ENCODE peak calls at places on chromosomes 1 and 21, in five cellular contexts. One of them, this sample, is unnamed.

GRCh38 chr1:205670611-205671430 is 9.5 kb downstream of the SLC45A3 start:
- DNase-seq in prostate gland: no peak
- DNase-seq in HAP-1: peak
- DNase-seq in cardiac fibroblast: no peak
- DNase-seq in Peyer's patch: no peak
- DNase-seq in this sample: no peak

GRCh38 chr1:22154626-22155025 is 11.7 kb upstream of the WNT4 start:
- DNase-seq in Peyer's patch: no peak
- DNase-seq in prostate gland: no peak
- DNase-seq in cardiac fibroblast: no peak
- DNase-seq in HAP-1: no peak
- DNase-seq in this sample: no peak

GRCh38 chr1:218524526-218524925 is 179.4 kb downstream of the TGFB2 start:
- DNase-seq in Peyer's patch: no peak
- DNase-seq in cardiac fibroblast: peak
- DNase-seq in HAP-1: no peak
- DNase-seq in prostate gland: no peak
- DNase-seq in this sample: no peak

GRCh38 chr1:224544711-224545110 is 71.4 kb upstream of the CNIH3 start:
- DNase-seq in HAP-1: no peak
- DNase-seq in Peyer's patch: no peak
- DNase-seq in prostate gland: no peak
- DNase-seq in cardiac fibroblast: no peak
- DNase-seq in this sample: no peak

GRCh38 chr1:216923601-216924000 is 200.4 kb upstream of the ESRRG start:
- DNase-seq in cardiac fibroblast: no peak
- DNase-seq in Peyer's patch: no peak
- DNase-seq in HAP-1: no peak
- DNase-seq in prostate gland: no peak
- DNase-seq in this sample: no peak

GRCh38 chr1:166170075-166170474 is 3.3 kb upstream of the FAM78B start:
- DNase-seq in cardiac fibroblast: no peak
- DNase-seq in HAP-1: no peak
- DNase-seq in Peyer's patch: no peak
- DNase-seq in prostate gland: no peak
- DNase-seq in this sample: no peak

GRCh38 chr1:53576381-53576801 is 117.2 kb downstream of the DMRTB1 start:
- DNase-seq in prostate gland: no peak
- DNase-seq in Peyer's patch: no peak
- DNase-seq in HAP-1: no peak
- DNase-seq in cardiac fibroblast: no peak
- DNase-seq in this sample: no peak

GRCh38 chr1:28170036-28170596 is 6.4 kb downstream of the PTAFR start:
- DNase-seq in Peyer's patch: no peak
- DNase-seq in HAP-1: no peak
- DNase-seq in cardiac fibroblast: no peak
- DNase-seq in prostate gland: no peak
- DNase-seq in this sample: no peak

GRCh38 chr1:116506132-116507004 is 64.5 kb downstream of the CD58 start:
- DNase-seq in Peyer's patch: no peak
- DNase-seq in prostate gland: no peak
- DNase-seq in cardiac fibroblast: no peak
- DNase-seq in HAP-1: no peak
- DNase-seq in this sample: no peak

GRCh38 chr21:42393443-42393950 is 2.4 kb downstream of the TMPRSS3 start:
- DNase-seq in cardiac fibroblast: no peak
- DNase-seq in Peyer's patch: no peak
- DNase-seq in prostate gland: no peak
- DNase-seq in HAP-1: no peak
- DNase-seq in this sample: no peak

GRCh38 chr1:87074001-87074795 is 159.8 kb downstream of the HS2ST1 start:
- DNase-seq in Peyer's patch: no peak
- DNase-seq in prostate gland: no peak
- DNase-seq in cardiac fibroblast: peak
- DNase-seq in HAP-1: peak
- DNase-seq in this sample: no peak

GRCh38 chr1:1630965-1631792 is 794 bp upstream of the MMP23B start:
- DNase-seq in prostate gland: no peak
- DNase-seq in HAP-1: no peak
- DNase-seq in Peyer's patch: no peak
- DNase-seq in cardiac fibroblast: peak
- DNase-seq in this sample: no peak

GRCh38 chr1:212225871-212226302 is 59.3 kb upstream of the PPP2R5A start:
- DNase-seq in HAP-1: no peak
- DNase-seq in cardiac fibroblast: no peak
- DNase-seq in prostate gland: no peak
- DNase-seq in Peyer's patch: no peak
- DNase-seq in this sample: no peak

GRCh38 chr1:66540434-66541032 is 6.6 kb downstream of the SGIP1 start:
- DNase-seq in HAP-1: peak
- DNase-seq in cardiac fibroblast: peak
- DNase-seq in prostate gland: no peak
- DNase-seq in Peyer's patch: no peak
- DNase-seq in this sample: peak

GRCh38 chr1:79711001-79711431 is 704.5 kb upstream of the ADGRL4 start:
- DNase-seq in prostate gland: no peak
- DNase-seq in Peyer's patch: no peak
- DNase-seq in cardiac fibroblast: peak
- DNase-seq in HAP-1: no peak
- DNase-seq in this sample: peak

GRCh38 chr1:189627427-189627826 is 850.2 kb downstream of the BRINP3 start:
- DNase-seq in HAP-1: no peak
- DNase-seq in cardiac fibroblast: no peak
- DNase-seq in Peyer's patch: no peak
- DNase-seq in prostate gland: no peak
- DNase-seq in this sample: no peak

GRCh38 chr1:25959626-25960025 is 38.2 kb downstream of the PAFAH2 start:
- DNase-seq in Peyer's patch: no peak
- DNase-seq in prostate gland: no peak
- DNase-seq in HAP-1: no peak
- DNase-seq in cardiac fibroblast: no peak
- DNase-seq in this sample: no peak

GRCh38 chr1:165943198-165943597 is 115.8 kb downstream of the UCK2 start:
- DNase-seq in HAP-1: no peak
- DNase-seq in prostate gland: no peak
- DNase-seq in cardiac fibroblast: peak
- DNase-seq in Peyer's patch: no peak
- DNase-seq in this sample: no peak

GRCh38 chr21:38806153-38806941 is 618 bp downstream of the ETS2 start:
- DNase-seq in HAP-1: no peak
- DNase-seq in cardiac fibroblast: no peak
- DNase-seq in prostate gland: no peak
- DNase-seq in Peyer's patch: no peak
- DNase-seq in this sample: no peak

GRCh38 chr21:16308269-16308668 is 578.5 kb downstream of the USP25 start:
- DNase-seq in Peyer's patch: no peak
- DNase-seq in prostate gland: no peak
- DNase-seq in cardiac fibroblast: peak
- DNase-seq in HAP-1: peak
- DNase-seq in this sample: no peak

GRCh38 chr1:217343907-217344306 is 287.0 kb downstream of the GPATCH2 start:
- DNase-seq in cardiac fibroblast: no peak
- DNase-seq in prostate gland: no peak
- DNase-seq in HAP-1: no peak
- DNase-seq in Peyer's patch: no peak
- DNase-seq in this sample: peak

GRCh38 chr1:91307784-91308409 is 96.7 kb downstream of the HFM1 start:
- DNase-seq in HAP-1: no peak
- DNase-seq in Peyer's patch: no peak
- DNase-seq in prostate gland: no peak
- DNase-seq in cardiac fibroblast: no peak
- DNase-seq in this sample: no peak

GRCh38 chr1:12387641-12388040 is 157.8 kb downstream of the VPS13D start:
- DNase-seq in cardiac fibroblast: peak
- DNase-seq in Peyer's patch: no peak
- DNase-seq in HAP-1: no peak
- DNase-seq in prostate gland: no peak
- DNase-seq in this sample: no peak

GRCh38 chr1:68049941-68050878 is at the start of gene DIRAS3:
- DNase-seq in Peyer's patch: no peak
- DNase-seq in cardiac fibroblast: peak
- DNase-seq in prostate gland: peak
- DNase-seq in HAP-1: no peak
- DNase-seq in this sample: no peak

GRCh38 chr21:18810136-18810535 is 406.6 kb upstream of the TMPRSS15 start:
- DNase-seq in HAP-1: no peak
- DNase-seq in prostate gland: no peak
- DNase-seq in Peyer's patch: no peak
- DNase-seq in cardiac fibroblast: no peak
- DNase-seq in this sample: no peak

GRCh38 chr21:15260604-15261003 is 195.8 kb upstream of the NRIP1 start:
- DNase-seq in prostate gland: no peak
- DNase-seq in Peyer's patch: no peak
- DNase-seq in HAP-1: no peak
- DNase-seq in cardiac fibroblast: no peak
- DNase-seq in this sample: no peak

GRCh38 chr1:75083848-75084514 is 50.2 kb upstream of the LHX8 start:
- DNase-seq in HAP-1: no peak
- DNase-seq in Peyer's patch: no peak
- DNase-seq in prostate gland: no peak
- DNase-seq in cardiac fibroblast: no peak
- DNase-seq in this sample: no peak

GRCh38 chr1:22289251-22289995 is 146.5 kb upstream of the WNT4 start:
- DNase-seq in cardiac fibroblast: no peak
- DNase-seq in HAP-1: no peak
- DNase-seq in prostate gland: no peak
- DNase-seq in Peyer's patch: no peak
- DNase-seq in this sample: peak

GRCh38 chr1:47584249-47584648 is 146.4 kb downstream of the FOXD2 start:
- DNase-seq in Peyer's patch: no peak
- DNase-seq in prostate gland: no peak
- DNase-seq in HAP-1: no peak
- DNase-seq in cardiac fibroblast: no peak
- DNase-seq in this sample: no peak

GRCh38 chr1:87045757-87046422 is 131.5 kb downstream of the HS2ST1 start:
- DNase-seq in HAP-1: no peak
- DNase-seq in prostate gland: no peak
- DNase-seq in cardiac fibroblast: no peak
- DNase-seq in Peyer's patch: no peak
- DNase-seq in this sample: no peak

GRCh38 chr1:230899845-230900251 is 31.5 kb upstream of the C1orf198 start:
- DNase-seq in cardiac fibroblast: peak
- DNase-seq in Peyer's patch: no peak
- DNase-seq in prostate gland: no peak
- DNase-seq in HAP-1: no peak
- DNase-seq in this sample: no peak

GRCh38 chr1:93609536-93609935 is 72.1 kb downstream of the BCAR3 start:
- DNase-seq in Peyer's patch: no peak
- DNase-seq in HAP-1: no peak
- DNase-seq in prostate gland: no peak
- DNase-seq in cardiac fibroblast: no peak
- DNase-seq in this sample: no peak

GRCh38 chr1:202623075-202623474 is 87.2 kb downstream of the SYT2 start:
- DNase-seq in Peyer's patch: no peak
- DNase-seq in cardiac fibroblast: peak
- DNase-seq in HAP-1: no peak
- DNase-seq in prostate gland: no peak
- DNase-seq in this sample: peak
- H3K4me3 ChIP-seq in Peyer's patch: no peak
- H3K4me3 ChIP-seq in cardiac fibroblast: no peak
- H3K4me3 ChIP-seq in HAP-1: no peak
- H3K4me3 ChIP-seq in prostate gland: no peak
- H3K4me3 ChIP-seq in this sample: no peak

DNA sequence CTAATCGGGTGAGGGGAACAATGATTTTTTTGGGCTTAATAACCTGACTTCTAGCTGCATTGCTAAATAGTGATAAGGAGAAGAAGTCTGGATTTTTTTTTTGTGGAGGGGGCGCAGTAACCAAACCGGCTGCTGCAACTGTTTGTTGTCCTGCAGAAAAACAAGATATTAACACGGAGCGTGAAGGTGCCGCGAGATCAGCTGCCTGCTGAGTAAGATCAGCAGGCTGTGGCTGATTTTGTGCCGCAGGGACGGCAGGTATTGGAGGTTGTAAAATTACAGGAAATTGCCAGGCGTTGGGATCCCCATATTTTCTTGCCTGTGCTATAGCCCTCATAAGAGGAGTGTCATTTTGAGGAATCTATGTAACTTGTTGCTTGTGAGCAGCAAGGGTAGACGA is 8.7 kb upstream of the LRRC47 start:
- DNase-seq in HAP-1: no peak
- DNase-seq in prostate gland: no peak
- DNase-seq in Peyer's patch: no peak
- DNase-seq in cardiac fibroblast: no peak
- DNase-seq in this sample: no peak
- H3K4me3 ChIP-seq in HAP-1: no peak
- H3K4me3 ChIP-seq in prostate gland: no peak
- H3K4me3 ChIP-seq in Peyer's patch: no peak
- H3K4me3 ChIP-seq in cardiac fibroblast: no peak
- H3K4me3 ChIP-seq in this sample: no peak

GRCh38 chr1:234724517-234725176 is 114.7 kb upstream of the IRF2BP2 start:
- DNase-seq in HAP-1: no peak
- DNase-seq in prostate gland: no peak
- DNase-seq in Peyer's patch: no peak
- DNase-seq in cardiac fibroblast: no peak
- DNase-seq in this sample: no peak
- H3K4me3 ChIP-seq in HAP-1: no peak
- H3K4me3 ChIP-seq in prostate gland: no peak
- H3K4me3 ChIP-seq in Peyer's patch: no peak
- H3K4me3 ChIP-seq in cardiac fibroblast: peak
- H3K4me3 ChIP-seq in this sample: no peak

GRCh38 chr1:23444104-23444533 is 19.6 kb upstream of the TCEA3 start:
- DNase-seq in cardiac fibroblast: peak
- DNase-seq in Peyer's patch: peak
- DNase-seq in prostate gland: no peak
- DNase-seq in HAP-1: no peak
- DNase-seq in this sample: peak
- H3K4me3 ChIP-seq in cardiac fibroblast: peak
- H3K4me3 ChIP-seq in Peyer's patch: no peak
- H3K4me3 ChIP-seq in prostate gland: no peak
- H3K4me3 ChIP-seq in HAP-1: no peak
- H3K4me3 ChIP-seq in this sample: no peak

This sample was measured in retinal pigment epithelial cell.